ENCODE peak calls at places on chromosomes 6 and 20, in five cellular contexts. U, N, O, Z and I are unnamed samples.

GRCh38 chr6:88982720-88983119 is 19.3 kb upstream of the RNGTT start:
- DNase-seq in Z (peak), N (no peak), U (peak), O (no peak), I (no peak)

GRCh38 chr20:22394583-22394982 is 189.8 kb downstream of the FOXA2 start:
- DNase-seq in U (no peak), O (no peak), N (no peak), Z (no peak), I (no peak)

GRCh38 chr6:132333639-132334516 is 67.4 kb downstream of the MOXD1 start:
- DNase-seq in U (peak), N (no peak), Z (peak), O (no peak), I (no peak)

GRCh38 chr6:11522819-11523218 is 14.7 kb upstream of the TMEM170B start:
- DNase-seq in N (no peak), O (no peak), U (peak), Z (no peak), I (no peak)

GRCh38 chr20:58714923-58715708 is 22.5 kb downstream of the NPEPL1 start:
- DNase-seq in U (no peak), N (no peak), Z (no peak), O (no peak), I (peak)

GRCh38 chr6:142685852-142686718 is 258.9 kb downstream of the HIVEP2 start:
- DNase-seq in U (no peak), Z (no peak), O (no peak), N (no peak), I (no peak)

GRCh38 chr6:116695398-116695797 is 14.4 kb downstream of the KPNA5 start:
- DNase-seq in N (no peak), U (peak), Z (no peak), O (no peak), I (no peak)

GRCh38 chr20:7841291-7841966 is 98.8 kb downstream of the HAO1 start:
- DNase-seq in Z (no peak), U (peak), O (no peak), N (no peak), I (no peak)

DNA sequence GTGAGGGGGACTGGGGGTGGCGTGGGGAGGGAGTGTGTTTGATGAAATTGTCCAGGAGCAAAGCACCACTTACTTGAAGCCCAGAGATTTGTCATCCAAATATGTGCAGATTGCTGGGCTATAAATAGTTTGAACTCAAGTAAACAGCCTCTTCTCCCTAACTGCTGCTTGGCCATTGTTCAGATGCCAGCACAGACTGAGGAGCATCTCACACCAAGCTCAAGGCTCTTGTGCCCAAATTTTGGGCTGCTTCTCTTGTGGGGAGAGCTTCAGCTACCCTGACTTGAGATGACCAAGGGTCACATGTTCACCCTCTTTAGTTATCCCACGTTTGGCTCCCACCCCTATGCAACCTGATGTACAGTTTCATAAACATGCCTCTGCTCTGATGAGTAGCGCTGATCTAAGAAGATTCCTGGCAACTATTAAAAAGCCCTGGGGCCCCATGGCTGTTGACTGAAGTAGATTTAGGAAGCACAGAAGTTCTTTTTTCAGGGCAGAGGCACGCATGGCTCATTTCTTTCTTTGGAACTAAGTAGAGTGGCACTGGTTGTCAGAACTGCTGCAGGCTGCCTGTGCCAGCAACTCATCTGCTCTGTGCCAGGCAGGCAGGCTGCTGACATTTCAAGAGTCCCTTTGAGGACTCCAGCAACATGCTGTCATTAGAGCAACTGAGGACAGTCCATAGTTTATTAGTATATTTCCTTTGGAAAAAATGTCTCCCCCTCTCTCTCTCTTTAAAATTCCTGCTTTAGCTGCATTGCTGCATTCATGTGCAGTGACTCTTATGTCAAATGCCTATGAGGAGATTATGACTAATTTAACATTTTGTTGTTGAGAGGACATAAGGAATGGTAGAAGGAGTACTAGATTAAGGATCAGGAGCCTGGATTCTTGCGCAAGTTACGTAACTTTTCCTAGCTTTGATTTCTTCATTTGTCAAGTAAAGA is 9.6 kb upstream of the PKIG start:
- DNase-seq in N (no peak), O (no peak), Z (no peak), U (peak), I (no peak)
- TF ChIP-seq CTCF in N (no peak), O (no peak), Z (no peak), U (no peak), I (no peak)

DNA sequence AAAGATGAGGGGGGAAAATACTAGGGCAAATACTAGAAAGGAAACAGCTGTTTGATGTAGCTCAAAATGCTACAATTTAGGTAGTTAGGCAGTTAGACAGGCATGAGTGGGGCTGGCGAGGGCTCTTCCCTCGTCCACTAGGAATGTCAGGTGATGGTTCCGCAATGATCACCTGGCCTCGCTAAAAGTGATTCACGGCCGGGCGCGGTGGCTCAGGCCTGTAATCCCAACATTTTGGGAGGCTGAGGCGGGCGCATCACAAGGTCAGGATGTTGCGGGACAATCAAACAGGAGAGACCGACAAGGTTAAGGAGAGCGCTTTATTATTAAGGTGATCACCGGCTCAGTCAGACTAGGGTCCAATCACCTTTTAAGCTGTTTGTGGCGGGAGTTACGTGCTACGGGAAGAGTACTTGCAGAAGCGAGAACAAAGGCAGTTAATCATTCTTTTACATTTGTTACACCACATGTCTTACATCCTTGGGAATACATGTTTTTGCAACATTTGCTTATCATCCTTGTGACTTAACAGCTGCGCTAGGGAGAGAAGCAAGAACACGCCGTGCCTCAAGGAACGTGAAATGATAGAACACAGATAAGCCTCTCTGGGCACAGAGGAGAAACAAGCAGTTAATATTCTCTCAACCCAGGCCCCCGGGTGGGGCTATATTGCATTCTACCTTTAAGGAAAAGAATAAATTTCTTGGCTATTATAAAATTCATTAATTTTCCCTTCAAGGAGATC is 1025.4 kb downstream of the EYS start:
- DNase-seq in Z (no peak), O (no peak), N (no peak), U (no peak), I (no peak)
- TF ChIP-seq CTCF in Z (no peak), O (no peak), N (no peak), U (no peak), I (no peak)

GRCh38 chr6:53960311-53960710 is 150.9 kb upstream of the MLIP start:
- DNase-seq in O (no peak), Z (no peak), N (no peak), U (no peak), I (no peak)
- TF ChIP-seq CTCF in O (no peak), Z (no peak), N (no peak), U (no peak), I (no peak)

GRCh38 chr20:18195931-18196330 is 58.3 kb downstream of the KAT14 start:
- DNase-seq in Z (no peak), O (no peak), N (no peak), U (no peak), I (no peak)

GRCh38 chr20:18191336-18191735 is 53.7 kb downstream of the KAT14 start:
- DNase-seq in N (no peak), Z (no peak), O (no peak), U (no peak), I (no peak)

GRCh38 chr20:18188446-18188845 is 50.8 kb downstream of the KAT14 start:
- DNase-seq in N (no peak), U (no peak), O (no peak), Z (no peak), I (no peak)

GRCh38 chr20:18187020-18187419 is 49.4 kb downstream of the KAT14 start:
- DNase-seq in O (no peak), U (no peak), N (no peak), Z (no peak), I (no peak)

DNA sequence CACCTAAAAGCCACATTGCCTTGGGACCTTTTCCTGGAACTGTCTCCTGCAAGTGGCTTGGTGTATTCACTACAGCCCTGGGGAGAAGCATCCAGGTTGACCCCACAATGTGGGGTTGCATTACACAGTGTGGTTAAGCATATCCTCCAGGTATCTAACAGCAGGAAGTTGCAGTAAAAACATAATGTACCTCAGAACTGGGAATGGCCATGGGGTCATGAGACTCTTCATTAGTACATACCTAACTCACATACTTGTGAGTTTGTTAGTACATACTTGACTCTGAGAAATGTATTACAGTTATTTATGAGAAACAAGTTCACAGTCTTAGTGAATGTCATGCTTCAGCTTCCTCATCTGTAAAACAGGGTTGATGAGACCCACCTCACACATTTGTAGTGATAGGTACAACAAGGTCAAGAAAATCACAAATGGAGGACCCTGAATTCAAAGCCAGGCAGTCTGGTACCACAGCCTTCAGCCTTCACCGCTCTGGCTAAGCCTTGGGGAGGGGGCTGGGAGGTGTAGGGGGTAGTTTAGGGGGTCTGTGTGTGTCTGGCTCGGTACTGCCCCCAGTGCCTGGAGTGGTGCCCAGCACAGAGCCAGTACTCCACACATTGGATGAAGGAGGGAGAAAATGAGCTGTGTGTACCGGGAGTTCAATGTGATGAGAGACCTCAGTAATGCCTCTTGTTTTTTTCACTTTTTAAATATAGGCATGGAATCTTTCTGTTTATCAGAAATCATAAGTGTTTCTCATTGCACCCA is 53.0 kb downstream of the KAT14 start:
- DNase-seq in N (no peak), Z (peak), U (no peak), O (no peak), I (no peak)
- TF ChIP-seq CTCF in N (no peak), Z (peak), U (no peak), O (no peak), I (no peak)

DNA sequence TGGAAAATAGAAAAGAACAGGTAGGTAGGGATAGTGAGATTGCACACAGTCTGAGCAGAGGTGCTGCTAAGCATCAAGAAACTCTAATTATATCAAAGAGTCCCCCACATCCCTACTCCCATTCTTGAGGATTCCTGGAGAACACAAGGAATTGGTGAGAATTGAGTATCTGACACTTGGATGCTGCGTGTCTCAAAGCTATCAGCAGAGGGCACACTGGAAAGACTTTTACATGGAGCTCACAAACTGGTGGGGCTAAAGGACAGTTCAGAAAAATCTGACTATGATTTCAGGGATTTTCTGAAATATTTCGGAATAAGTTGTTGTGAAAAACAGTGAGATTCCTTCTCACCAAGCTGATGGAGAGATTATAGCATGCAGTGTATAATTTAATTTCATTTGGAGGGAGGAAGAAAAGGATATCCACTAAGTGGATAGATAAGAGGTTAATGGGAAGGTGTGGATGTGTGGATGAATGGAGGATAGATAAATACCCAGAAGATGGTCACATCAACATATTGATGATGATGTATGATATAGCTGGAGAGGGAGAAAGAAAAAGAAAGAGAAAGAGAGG is 215.4 kb upstream of the DEFB112 start:
- DNase-seq in Z (peak), O (no peak), U (peak), N (no peak), I (no peak)
- TF ChIP-seq CTCF in Z (peak), O (no peak), U (peak), N (peak), I (peak)

GRCh38 chr6:21023210-21023609 is 489.0 kb downstream of the CDKAL1 start:
- DNase-seq in Z (no peak), U (no peak), O (no peak), N (no peak), I (no peak)
- TF ChIP-seq CTCF in Z (no peak), U (no peak), O (no peak), N (no peak), I (no peak)

DNA sequence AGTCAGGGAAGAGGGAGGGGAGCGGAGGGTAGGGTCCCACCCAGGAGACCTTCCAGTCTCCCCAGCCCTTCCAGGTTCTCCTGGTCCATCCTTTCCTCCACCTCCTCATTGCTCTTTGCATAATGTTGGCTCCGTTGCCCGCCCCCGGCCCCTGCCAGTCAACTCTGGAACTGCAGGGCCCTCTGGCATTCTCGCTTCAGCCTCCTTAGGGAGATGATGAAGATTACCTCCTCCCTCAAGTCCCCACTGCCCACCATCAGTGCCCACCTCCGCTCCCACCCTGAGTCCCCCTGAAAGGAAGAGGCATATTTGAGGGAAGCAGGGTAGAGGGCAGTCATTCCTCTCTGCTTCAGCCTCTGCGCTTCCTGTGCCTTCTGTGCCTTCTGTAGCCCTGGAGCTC is 8.5 kb downstream of the TMEM63B start:
- DNase-seq in O (no peak), Z (peak), N (no peak), U (no peak), I (no peak)
- TF ChIP-seq CTCF in O (no peak), Z (peak), N (no peak), U (no peak), I (peak)